ENCODE peak calls at places on chromosome 9, in five cellular contexts. Q, B, O, H and L are unnamed samples. For H3K9me3 and H3K4me1, the result is how much of the 10 kb centered on the place peaks cover.

GRCh38 chr9:89179535-89179919 is 909 bp upstream of the SHC3 start:
- DNase-seq in Q (no peak), B (no peak), O (peak), H (no peak), L (peak)

GRCh38 chr9:121685146-121685794 is 33.8 kb downstream of the DAB2IP start:
- DNase-seq in Q (no peak), B (no peak), O (no peak), H (no peak), L (no peak)

GRCh38 chr9:36744678-36745077 is 172.0 kb downstream of the MELK start:
- DNase-seq in Q (no peak), B (no peak), O (no peak), H (no peak), L (peak)

GRCh38 chr9:23820731-23821399 is 5.2 kb downstream of the ELAVL2 start:
- DNase-seq in Q (no peak), B (no peak), O (no peak), H (no peak), L (peak)

GRCh38 chr9:21591221-21592062 is 109.3 kb upstream of the IFNE start:
- DNase-seq in Q (no peak), B (peak), O (peak), H (no peak), L (peak)

GRCh38 chr9:92774274-92774673 is 9.6 kb upstream of the BICD2 start:
- DNase-seq in Q (no peak), B (no peak), O (peak), H (no peak), L (no peak)

GRCh38 chr9:105299190-105299854 is 54.9 kb downstream of the SLC44A1 start:
- DNase-seq in Q (no peak), B (peak), O (peak), H (no peak), L (no peak)

GRCh38 chr9:3058409-3058808 is 214.5 kb upstream of the PUM3 start:
- DNase-seq in Q (no peak), B (no peak), O (no peak), H (no peak), L (no peak)

GRCh38 chr9:35940474-35941467 is 17.2 kb downstream of the OR2S2 start:
- DNase-seq in Q (no peak), B (no peak), O (peak), H (no peak), L (no peak)

GRCh38 chr9:3181049-3181953 is 337.4 kb upstream of the PUM3 start:
- DNase-seq in Q (peak), B (peak), O (no peak), H (no peak), L (no peak)

GRCh38 chr9:2635922-2636321 is 14.3 kb downstream of the VLDLR start:
- DNase-seq in Q (no peak), B (no peak), O (no peak), H (no peak), L (no peak)

GRCh38 chr9:125513634-125514413 is 193.2 kb downstream of the MAPKAP1 start:
- DNase-seq in Q (peak), B (peak), O (peak), H (peak), L (peak)

GRCh38 chr9:102445906-102446305 is 549.2 kb upstream of the CYLC2 start:
- DNase-seq in Q (no peak), B (no peak), O (no peak), H (no peak), L (no peak)

GRCh38 chr9:130917171-130917960 is 20.8 kb upstream of the QRFP start:
- DNase-seq in Q (no peak), B (no peak), O (no peak), H (no peak), L (no peak)

GRCh38 chr9:130919559-130920145 is 19.4 kb downstream of the FIBCD1 start:
- DNase-seq in Q (no peak), B (no peak), O (no peak), H (no peak), L (no peak)

GRCh38 chr9:130920233-130920632 is 18.8 kb downstream of the FIBCD1 start:
- DNase-seq in Q (no peak), B (no peak), O (no peak), H (no peak), L (no peak)

GRCh38 chr9:130918870-130919558 is 20.0 kb downstream of the FIBCD1 start:
- DNase-seq in Q (no peak), B (no peak), O (no peak), H (no peak), L (no peak)

GRCh38 chr9:130918102-130918869 is 20.8 kb downstream of the FIBCD1 start:
- DNase-seq in Q (no peak), B (no peak), O (no peak), H (no peak), L (no peak)
- H3K9me3 ChIP-seq in Q (under half), B (under half), O (under half), H (under half), L (under half)

GRCh38 chr9:97507585-97507984 is 6.1 kb downstream of the TMOD1 start:
- DNase-seq in Q (no peak), B (no peak), O (no peak), H (no peak), L (no peak)
- H3K4me1 ChIP-seq in Q (under half), B (under half), O (under half), H (half or more), L (under half)

DNA sequence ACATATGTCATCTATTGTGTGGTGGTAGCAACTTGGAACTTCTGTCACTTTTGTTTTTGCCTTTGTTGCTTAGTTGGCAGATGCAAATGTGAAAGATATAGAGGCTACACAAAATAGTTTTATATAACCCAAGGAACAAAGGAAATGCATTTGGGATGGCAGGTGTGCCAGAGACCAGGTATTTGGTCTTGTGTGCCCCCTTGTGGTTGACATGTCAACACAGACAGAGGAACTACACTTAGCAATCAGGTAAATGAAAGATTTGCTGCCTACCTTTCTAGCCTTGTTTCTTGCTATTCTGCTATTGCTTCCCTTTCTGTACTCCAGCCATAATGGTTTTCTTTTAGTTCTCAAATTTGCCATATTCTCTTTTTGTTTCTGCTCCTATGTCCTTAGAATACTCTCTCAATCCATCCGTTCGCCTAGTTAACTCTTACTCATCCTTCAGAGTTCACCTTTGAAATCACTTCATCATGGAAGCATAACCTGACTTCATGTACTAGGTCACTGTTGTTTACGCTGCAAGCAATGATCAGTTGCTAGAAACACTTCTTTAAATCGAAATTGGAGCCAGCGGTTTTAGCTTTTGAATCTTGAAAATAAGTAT is 119.5 kb downstream of the TRPM3 start:
- DNase-seq in Q (peak), B (peak), O (no peak), H (peak), L (no peak)
- H3K4me3 ChIP-seq in Q (no peak), B (no peak), O (no peak), H (no peak), L (no peak)

DNA sequence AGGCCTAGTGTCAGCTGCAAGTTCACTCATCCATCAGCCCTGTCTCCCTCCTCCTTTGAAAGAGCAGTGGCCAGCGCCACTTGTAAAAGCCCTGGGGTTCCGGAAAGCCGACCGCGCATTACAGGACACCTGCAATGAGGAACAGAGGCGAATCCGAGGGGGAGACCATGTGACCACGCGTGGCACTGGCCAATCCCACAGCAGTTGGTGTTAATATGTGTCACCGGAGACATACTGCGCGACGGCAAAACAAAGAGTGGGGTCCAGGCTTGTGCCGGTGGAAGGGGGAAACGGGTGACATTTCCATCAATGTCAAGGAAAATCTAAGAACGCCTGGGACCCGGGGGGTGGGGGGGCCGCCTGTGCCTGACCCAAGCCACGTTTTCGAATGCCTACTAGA is 480.8 kb downstream of the SPATA31A7 start:
- DNase-seq in Q (no peak), B (peak), O (no peak), H (no peak), L (no peak)
- H3K9me3 ChIP-seq in Q (under half), B (under half), O (under half), H (under half), L (under half)

GRCh38 chr9:75088646-75089368 is 493 bp downstream of the OSTF1 start:
- DNase-seq in Q (peak), B (peak), O (peak), H (peak), L (peak)
- H3K4me1 ChIP-seq in Q (half or more), B (under half), O (under half), H (under half), L (under half)

DNA sequence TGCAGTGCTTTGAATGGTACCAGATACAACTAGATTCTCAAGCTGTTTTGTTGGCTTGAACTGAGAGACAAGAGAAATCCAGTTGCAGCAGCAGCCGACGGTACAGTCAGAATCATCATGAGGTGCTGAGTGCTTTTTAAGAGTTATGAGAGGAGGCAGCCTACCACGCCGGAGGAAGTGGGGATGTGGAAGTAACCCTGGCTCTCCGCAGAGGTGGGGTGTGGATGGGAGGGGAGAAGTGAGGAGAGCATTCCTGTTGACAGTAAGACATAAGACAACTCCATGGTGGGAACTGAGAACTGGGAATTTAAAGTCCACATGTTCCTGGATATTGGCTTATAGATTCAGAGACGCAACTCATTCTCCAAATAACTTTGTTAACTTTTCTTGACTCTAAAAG is 28.0 kb downstream of the COL5A1 start:
- DNase-seq in Q (no peak), B (no peak), O (no peak), H (no peak), L (no peak)
- H3K4me3 ChIP-seq in Q (no peak), B (no peak), O (no peak), H (no peak), L (no peak)